ENCODE peak calls at places on chromosomes 2 and 18, in eight cellular contexts. F is mammary epithelial cell; X is activated CD8-positive, alpha-beta T cell treated with anti-CD3 and anti-CD28 coated beads for 36 hours; E is HepG2; B is choroid plexus epithelial cell; D is fibroblast of lung; H is dorsolateral prefrontal cortex; T is kidney epithelial cell. J is an unnamed sample.

GRCh38 chr2:196278491-196278911 is 107.1 kb upstream of the STK17B start:
- DNase-seq in F (peak), X (peak), E (no peak), B (peak), D (peak), H (no peak), T (no peak), J (no peak)

GRCh38 chr2:215693269-215693998 is 257.6 kb upstream of the FN1 start:
- DNase-seq in F (peak), X (no peak), E (peak), B (peak), D (peak), H (no peak), T (peak), J (no peak)

GRCh38 chr2:164287041-164287440 is 334.2 kb downstream of the GRB14 start:
- DNase-seq in F (no peak), X (no peak), E (no peak), B (no peak), D (no peak), H (no peak), T (no peak), J (no peak)

GRCh38 chr2:27756544-27757498 is 14.7 kb upstream of the MRPL33 start:
- DNase-seq in F (no peak), X (no peak), E (no peak), B (no peak), D (no peak), H (no peak), T (no peak), J (no peak)

GRCh38 chr2:69356471-69356870 is 30.6 kb downstream of the GFPT1 start:
- DNase-seq in F (no peak), X (no peak), E (peak), B (no peak), D (no peak), H (no peak), T (no peak), J (no peak)

GRCh38 chr2:160742679-160743078 is 249.1 kb upstream of the RBMS1 start:
- DNase-seq in F (no peak), X (no peak), E (no peak), B (peak), D (no peak), H (no peak), T (no peak), J (no peak)

GRCh38 chr2:3959372-3959771 is 256.0 kb downstream of the DCDC2C start:
- DNase-seq in F (peak), X (peak), E (peak), B (peak), D (peak), H (no peak), T (no peak), J (peak)

GRCh38 chr2:120287183-120288015 is 34.7 kb downstream of the RALB start:
- DNase-seq in F (peak), X (peak), E (no peak), B (peak), D (peak), H (no peak), T (peak), J (no peak)

GRCh38 chr18:40413160-40413559 is 1541.9 kb upstream of the PIK3C3 start:
- DNase-seq in F (no peak), X (no peak), E (peak), B (peak), D (no peak), H (peak), T (no peak), J (peak)

GRCh38 chr18:48838921-48839818 is 111.6 kb downstream of the SMAD7 start:
- DNase-seq in F (peak), X (peak), E (no peak), B (peak), D (peak), H (no peak), T (peak), J (no peak)

GRCh38 chr2:63594622-63595021 is 5.9 kb downstream of the MDH1 start:
- DNase-seq in F (no peak), X (no peak), E (peak), B (no peak), D (no peak), H (no peak), T (no peak), J (no peak)

GRCh38 chr2:200222837-200223236 is 83.7 kb upstream of the SPATS2L start:
- DNase-seq in F (no peak), X (no peak), E (no peak), B (no peak), D (no peak), H (no peak), T (no peak), J (no peak)

GRCh38 chr2:149617057-149617456 is 29.5 kb upstream of the MMADHC start:
- DNase-seq in F (no peak), X (no peak), E (no peak), B (peak), D (peak), H (no peak), T (no peak), J (no peak)

GRCh38 chr2:10222-10875 is 36.0 kb downstream of the FAM110C start:
- DNase-seq in F (no peak), X (peak), E (no peak), B (no peak), D (peak), H (no peak), T (no peak), J (no peak)

GRCh38 chr2:181790716-181791649 is 100.5 kb upstream of the ITPRID2 start:
- DNase-seq in F (peak), X (peak), E (peak), B (peak), D (peak), H (no peak), T (peak), J (no peak)

GRCh38 chr2:144524190-144524957 is 4.5 kb upstream of the ZEB2 start:
- DNase-seq in F (no peak), X (peak), E (no peak), B (no peak), D (peak), H (peak), T (no peak), J (peak)

GRCh38 chr18:24195296-24196053 is 56.6 kb downstream of the CABYR start:
- DNase-seq in F (no peak), X (no peak), E (peak), B (no peak), D (no peak), H (no peak), T (no peak), J (no peak)

GRCh38 chr2:688504-689076 is 11.4 kb upstream of the TMEM18 start:
- DNase-seq in F (no peak), X (no peak), E (no peak), B (no peak), D (no peak), H (no peak), T (no peak), J (no peak)

GRCh38 chr18:12031181-12031580 is 49.9 kb downstream of the IMPA2 start:
- DNase-seq in F (no peak), X (no peak), E (no peak), B (no peak), D (peak), H (no peak), T (no peak), J (no peak)

GRCh38 chr2:71530246-71530986 is 77.1 kb downstream of the DYSF start:
- DNase-seq in F (peak), X (peak), E (peak), B (peak), D (peak), H (no peak), T (no peak), J (peak)

GRCh38 chr2:217683096-217683870 is 319.5 kb downstream of the TNS1 start:
- DNase-seq in F (no peak), X (no peak), E (no peak), B (no peak), D (no peak), H (no peak), T (no peak), J (no peak)

GRCh38 chr18:53843113-53843512 is 381.4 kb downstream of the MBD2 start:
- DNase-seq in F (no peak), X (no peak), E (no peak), B (no peak), D (no peak), H (no peak), T (no peak), J (no peak)

GRCh38 chr2:234480337-234480736 is 16.5 kb downstream of the ARL4C start:
- DNase-seq in F (no peak), X (no peak), E (no peak), B (no peak), D (no peak), H (no peak), T (no peak), J (no peak)

GRCh38 chr2:85325466-85325811 is 2.4 kb downstream of the TGOLN2 start:
- DNase-seq in F (no peak), X (no peak), E (no peak), B (no peak), D (no peak), H (no peak), T (no peak), J (no peak)

GRCh38 chr2:20524412-20525040 is 77.7 kb downstream of the RHOB start:
- DNase-seq in F (no peak), X (no peak), E (no peak), B (no peak), D (no peak), H (peak), T (no peak), J (no peak)

DNA sequence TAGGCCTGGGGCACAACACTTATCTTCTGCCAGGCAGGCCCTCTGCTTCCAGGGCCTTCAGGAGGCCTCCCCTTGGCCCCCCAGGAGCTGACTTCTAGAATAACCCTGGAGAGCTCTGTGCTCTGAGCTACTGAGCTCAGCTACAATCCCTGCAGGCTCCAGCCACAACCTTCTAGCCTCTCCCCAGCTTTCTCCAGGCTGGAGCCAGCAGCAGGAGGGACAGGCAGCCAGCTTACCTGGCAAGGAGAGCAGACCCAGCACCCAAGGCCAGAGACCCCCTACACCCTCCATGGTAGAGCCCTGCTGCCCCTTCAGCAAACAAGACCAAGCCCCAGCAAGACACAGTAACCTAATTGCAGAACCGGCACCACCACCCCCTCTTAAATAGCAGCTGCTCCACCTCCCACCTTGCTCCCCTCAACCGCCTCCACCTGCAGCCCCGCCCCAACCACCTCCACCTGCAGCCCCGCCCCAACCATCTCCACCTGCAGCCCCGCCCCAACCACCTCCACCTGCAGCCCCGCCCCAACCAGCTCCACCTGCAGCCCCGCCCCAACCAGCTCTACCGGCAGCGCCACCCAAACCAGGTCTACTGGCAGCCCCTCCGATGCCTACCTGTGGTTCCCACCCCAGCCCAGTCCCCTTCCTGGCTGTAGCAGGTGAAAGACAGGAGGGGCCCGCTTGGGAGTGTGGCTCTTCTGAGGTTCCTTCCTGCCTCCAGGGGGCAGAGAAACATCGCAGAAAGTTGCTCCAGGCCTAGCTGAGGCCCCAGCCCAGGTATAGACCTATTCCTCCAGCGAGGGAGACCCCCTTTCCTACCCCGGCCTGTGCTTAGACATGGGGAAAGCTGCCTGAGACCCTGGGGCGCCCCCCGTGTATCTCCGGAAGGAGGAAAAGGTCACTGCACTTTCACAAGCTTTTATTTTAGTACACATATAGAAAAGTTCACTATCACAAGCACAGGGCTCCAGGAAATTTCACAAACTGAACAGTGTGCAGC is at the start of gene ASTL:
- DNase-seq in F (peak), X (peak), E (peak), B (peak), D (peak), H (no peak), T (no peak), J (peak)
- TF ChIP-seq CTCF in F (peak), X (peak), E (peak), B (peak), D (peak), H (peak), T (peak), J (no peak)

DNA sequence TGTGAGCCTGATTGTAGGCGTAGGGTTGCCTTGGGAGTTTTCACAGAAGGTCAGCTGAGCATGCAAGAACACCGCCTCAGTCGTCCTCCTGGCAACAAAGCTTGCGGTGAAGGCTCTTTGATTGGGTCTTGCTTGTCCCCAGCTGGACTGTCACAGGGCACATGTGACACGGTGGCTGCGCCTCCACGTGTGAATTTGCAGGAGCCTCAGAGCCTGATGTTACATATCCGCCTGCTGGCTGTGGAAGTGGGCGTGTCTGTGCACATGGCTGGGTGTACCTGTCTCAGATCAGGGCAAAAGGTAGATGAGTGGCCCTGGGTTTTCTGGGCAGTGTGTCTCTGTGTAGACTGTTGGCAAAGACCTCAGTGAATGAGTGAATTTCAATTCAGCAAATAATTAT is 228.8 kb downstream of the HAUS1 start:
- DNase-seq in F (no peak), X (peak), E (no peak), B (no peak), D (no peak), H (peak), T (no peak), J (no peak)
- TF ChIP-seq CTCF in F (no peak), X (no peak), E (no peak), B (no peak), D (no peak), H (no peak), T (no peak), J (no peak)

DNA sequence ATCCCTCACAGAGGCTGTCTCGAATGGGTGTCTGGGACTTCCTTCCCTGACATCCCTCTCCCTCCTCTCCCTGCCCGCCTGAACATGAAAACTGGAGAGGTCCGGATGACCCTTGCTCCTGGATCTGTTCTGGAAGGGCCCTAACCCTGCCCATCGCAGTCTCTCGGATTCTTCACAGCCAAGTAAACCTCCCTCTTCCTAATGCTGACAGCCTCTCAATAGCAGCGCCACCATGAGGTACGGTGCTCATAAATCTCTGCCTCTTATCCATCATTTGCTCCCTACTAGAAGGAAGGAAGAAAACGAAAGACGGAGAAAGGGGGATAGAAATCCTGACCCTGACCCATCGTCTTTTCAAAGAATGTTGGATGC is 257.9 kb downstream of the BCL11A start:
- DNase-seq in F (no peak), X (no peak), E (no peak), B (no peak), D (no peak), H (no peak), T (no peak), J (no peak)
- TF ChIP-seq CTCF in F (peak), X (no peak), E (no peak), B (no peak), D (no peak), H (peak), T (no peak), J (no peak)

GRCh38 chr2:203225423-203226039 is 13.3 kb upstream of the CYP20A1 start:
- DNase-seq in F (peak), X (peak), E (peak), B (peak), D (peak), H (no peak), T (no peak), J (peak)
- TF ChIP-seq CTCF in F (peak), X (peak), E (peak), B (peak), D (peak), H (peak), T (peak), J (peak)